ENCODE peak calls at places on chromosomes 16 and 17, in eight cellular contexts. P, N, F, V, I, U, M and W are unnamed samples.

GRCh38 chr17:58156839-58157803 is 8.9 kb downstream of the OR4D1 start:
- DNase-seq in M (peak), U (no peak), V (peak), F (no peak), P (no peak), N (no peak), I (no peak), W (no peak)

GRCh38 chr17:61970030-61970429 is 42.2 kb upstream of the INTS2 start:
- DNase-seq in U (no peak), V (no peak), I (no peak), N (no peak), M (no peak), P (no peak), F (no peak), W (no peak)

GRCh38 chr16:58306327-58306726 is 11.5 kb upstream of the PRSS54 start:
- DNase-seq in M (peak), I (no peak), N (peak), V (peak), P (no peak), U (no peak), F (no peak), W (no peak)

GRCh38 chr16:8720080-8720966 is 45.9 kb downstream of the ABAT start:
- DNase-seq in V (no peak), I (no peak), F (peak), N (no peak), P (no peak), U (no peak), M (no peak), W (no peak)

GRCh38 chr17:40121191-40121885 is 433 bp upstream of the MSL1 start:
- DNase-seq in U (peak), I (no peak), M (peak), N (no peak), V (peak), F (peak), P (no peak), W (no peak)

GRCh38 chr17:79612468-79613194 is 1.8 kb upstream of the RBFOX3 start:
- DNase-seq in N (peak), P (no peak), I (no peak), V (peak), U (no peak), M (peak), F (peak), W (no peak)

GRCh38 chr16:22206847-22207714 is 1.0 kb downstream of the EEF2K start:
- DNase-seq in V (peak), F (peak), U (peak), P (no peak), M (peak), N (no peak), I (no peak), W (no peak)

GRCh38 chr16:66872927-66873684 is 7.2 kb upstream of the PDP2 start:
- DNase-seq in F (peak), I (peak), V (peak), M (peak), P (peak), U (peak), N (peak), W (peak)

GRCh38 chr17:82407255-82407654 is 10.9 kb upstream of the HEXD start:
- DNase-seq in P (no peak), I (no peak), U (no peak), M (no peak), V (no peak), F (no peak), N (no peak), W (no peak)

GRCh38 chr16:56994311-56994710 is 5.0 kb downstream of the NLRC5 start:
- DNase-seq in F (no peak), U (peak), M (no peak), N (no peak), P (no peak), V (no peak), I (no peak), W (no peak)

GRCh38 chr17:35407531-35407930 is 24.8 kb downstream of the SLFN12 start:
- DNase-seq in I (no peak), N (no peak), U (no peak), F (no peak), M (no peak), V (no peak), P (no peak), W (no peak)

GRCh38 chr17:68036304-68037147 is 991 bp downstream of the KPNA2 start:
- DNase-seq in N (peak), U (no peak), P (peak), V (peak), I (no peak), F (no peak), M (peak), W (no peak)

GRCh38 chr16:1153480-1154160 is 714 bp downstream of the CACNA1H start:
- DNase-seq in M (no peak), F (no peak), P (no peak), U (no peak), V (no peak), I (no peak), N (no peak), W (no peak)

GRCh38 chr16:52404546-52404945 is 142.4 kb downstream of the TOX3 start:
- DNase-seq in U (no peak), P (no peak), F (no peak), V (no peak), I (no peak), M (peak), N (no peak), W (no peak)

GRCh38 chr16:50664270-50664669 is 16.8 kb downstream of the SNX20 start:
- DNase-seq in P (no peak), F (no peak), V (no peak), N (no peak), U (no peak), I (no peak), M (no peak), W (no peak)

GRCh38 chr17:31472137-31472536 is 80.7 kb downstream of the RAB11FIP4 start:
- DNase-seq in U (no peak), V (no peak), P (no peak), F (peak), M (no peak), N (no peak), I (no peak), W (no peak)

GRCh38 chr16:86806181-86806837 is 228.0 kb downstream of the FOXL1 start:
- DNase-seq in N (no peak), U (no peak), V (no peak), P (no peak), M (no peak), I (no peak), F (no peak), W (no peak)

GRCh38 chr17:35141681-35142466 is at the start of gene NLE1:
- DNase-seq in U (peak), F (peak), M (peak), P (peak), V (peak), I (no peak), N (peak), W (peak)

GRCh38 chr17:33667671-33668070 is 374.6 kb upstream of the ASIC2 start:
- DNase-seq in P (no peak), U (no peak), F (no peak), V (no peak), I (no peak), M (no peak), N (no peak), W (no peak)

GRCh38 chr17:37388266-37388665 is 12.5 kb downstream of the C17orf78 start:
- DNase-seq in U (no peak), N (no peak), V (peak), P (peak), I (no peak), M (no peak), F (no peak), W (no peak)

GRCh38 chr17:12631076-12631475 is 34.6 kb upstream of the MYOCD start:
- DNase-seq in V (peak), U (no peak), P (no peak), N (no peak), F (no peak), M (no peak), I (no peak), W (no peak)

GRCh38 chr17:16917995-16918394 is 53.9 kb downstream of the TNFRSF13B start:
- DNase-seq in I (no peak), U (peak), V (no peak), F (no peak), N (no peak), P (no peak), M (no peak), W (no peak)

GRCh38 chr17:77495575-77495974 is 354.8 kb downstream of the SEC14L1 start:
- DNase-seq in U (peak), V (no peak), M (no peak), F (no peak), I (no peak), P (no peak), N (no peak), W (no peak)

GRCh38 chr17:46772013-46772878 is 46.2 kb downstream of the WNT3 start:
- DNase-seq in N (peak), F (no peak), P (no peak), U (peak), V (peak), M (no peak), I (no peak), W (no peak)

GRCh38 chr17:68053237-68054030 is 17.9 kb downstream of the KPNA2 start:
- DNase-seq in N (no peak), U (no peak), M (peak), F (no peak), V (peak), P (no peak), I (no peak), W (peak)

GRCh38 chr16:58820359-58820758 is 86.2 kb upstream of the GOT2 start:
- DNase-seq in M (no peak), I (no peak), F (no peak), U (no peak), P (no peak), V (no peak), N (no peak), W (no peak)

GRCh38 chr16:7679899-7680298 is 347.3 kb downstream of the RBFOX1 start:
- DNase-seq in M (no peak), V (no peak), F (no peak), I (no peak), P (no peak), U (no peak), N (no peak), W (no peak)

GRCh38 chr16:77157346-77157745 is 33.6 kb upstream of the MON1B start:
- DNase-seq in M (no peak), P (no peak), I (no peak), V (no peak), F (no peak), U (no peak), N (no peak), W (no peak)

GRCh38 chr16:15434425-15435215 is at the start of gene BMERB1:
- DNase-seq in U (peak), N (peak), V (peak), I (no peak), M (peak), P (peak), F (peak), W (no peak)

GRCh38 chr17:67528751-67529436 is 151.8 kb downstream of the PITPNC1 start:
- DNase-seq in F (peak), U (peak), N (peak), P (peak), I (peak), M (peak), V (peak), W (no peak)

GRCh38 chr17:77814091-77814772 is 144.3 kb upstream of the TNRC6C start:
- DNase-seq in M (no peak), N (no peak), I (no peak), V (no peak), P (no peak), U (no peak), F (no peak), W (no peak)

GRCh38 chr16:76532188-76532973 is 255.2 kb downstream of the CNTNAP4 start:
- DNase-seq in U (no peak), V (no peak), I (no peak), N (no peak), M (no peak), P (no peak), F (no peak), W (no peak)

GRCh38 chr17:42362245-42362961 is 25.8 kb downstream of the STAT3 start:
- DNase-seq in M (no peak), P (no peak), U (no peak), V (no peak), I (no peak), N (no peak), F (no peak), W (no peak)

GRCh38 chr16:20906225-20906870 is 5.8 kb downstream of the LYRM1 start:
- DNase-seq in P (peak), U (no peak), M (peak), F (no peak), I (no peak), V (peak), N (no peak), W (peak)

GRCh38 chr16:56604966-56605365 is 3.4 kb upstream of the MT2A start:
- DNase-seq in N (no peak), P (no peak), I (no peak), M (no peak), U (peak), F (no peak), V (no peak), W (no peak)

GRCh38 chr16:12819126-12820117 is 15.7 kb upstream of the CPPED1 start:
- DNase-seq in F (no peak), N (peak), M (peak), U (peak), V (peak), I (peak), P (no peak), W (no peak)

GRCh38 chr17:77254961-77255741 is 114.4 kb downstream of the SEC14L1 start:
- DNase-seq in U (no peak), V (peak), M (peak), N (peak), I (peak), F (no peak), P (peak), W (no peak)